ENCODE peak calls at places on chromosome 4, in five cellular contexts. V is CD4-positive, alpha-beta T cell; Y is fibroblast of lung; K is epithelial cell of proximal tubule; N is PC-9. T is an unnamed sample.

GRCh38 chr4:21790437-21791029 is 158.0 kb downstream of the KCNIP4 start:
- DNase-seq in V (no peak), Y (peak; percentile 36), K (no peak), N (no peak), T (no peak)

GRCh38 chr4:673349-674091 is 556 bp downstream of the ATP5ME start:
- DNase-seq in V (no peak), Y (no peak), K (no peak), N (no peak), T (no peak)

GRCh38 chr4:74230902-74231499 is 73.1 kb downstream of the MTHFD2L start:
- DNase-seq in V (no peak), Y (peak; percentile 58), K (peak; percentile 50), N (peak; percentile 55), T (no peak)

GRCh38 chr4:68272860-68273259 is 27.4 kb upstream of the TMPRSS11B start:
- DNase-seq in V (no peak), Y (peak; percentile 57), K (peak; percentile 27), N (no peak), T (no peak)

GRCh38 chr4:38681283-38682066 is 17.5 kb downstream of the KLF3 start:
- DNase-seq in V (no peak), Y (peak; percentile 85), K (no peak), N (no peak), T (no peak)

GRCh38 chr4:52780206-52780605 is 29.0 kb upstream of the ERVMER34-1 start:
- DNase-seq in V (no peak), Y (peak; percentile 64), K (no peak), N (no peak), T (peak; percentile 5)

GRCh38 chr4:69610484-69610883 is 29.0 kb downstream of the UGT2A2 start:
- DNase-seq in V (no peak), Y (no peak), K (no peak), N (no peak), T (no peak)

GRCh38 chr4:95059630-95060029 is 301.9 kb downstream of the BMPR1B start:
- DNase-seq in V (no peak), Y (peak; percentile 52), K (no peak), N (no peak), T (no peak)

GRCh38 chr4:67480810-67481209 is 64.5 kb downstream of the CENPC start:
- DNase-seq in V (no peak), Y (no peak), K (no peak), N (no peak), T (no peak)

GRCh38 chr4:87961993-87962791 is 13.3 kb upstream of the SPP1 start:
- DNase-seq in V (no peak), Y (peak; percentile 75), K (no peak), N (peak; percentile 35), T (no peak)

GRCh38 chr4:148071009-148071408 is 339.1 kb downstream of the ARHGAP10 start:
- DNase-seq in V (no peak), Y (no peak), K (peak; percentile 54), N (no peak), T (no peak)

GRCh38 chr4:3452376-3452775 is 10.6 kb downstream of the HGFAC start:
- DNase-seq in V (no peak), Y (no peak), K (no peak), N (no peak), T (no peak)

GRCh38 chr4:147777456-147778091 is 45.7 kb downstream of the ARHGAP10 start:
- DNase-seq in V (no peak), Y (peak; percentile 34), K (no peak), N (no peak), T (no peak)

GRCh38 chr4:43339435-43339834 is 446.9 kb downstream of the GRXCR1 start:
- DNase-seq in V (no peak), Y (peak; percentile 92), K (peak; percentile 45), N (no peak), T (peak; percentile 14)

GRCh38 chr4:108360857-108361820 is 192.4 kb upstream of the LEF1 start:
- DNase-seq in V (no peak), Y (peak; percentile 98), K (no peak), N (peak; percentile 30), T (peak; percentile 61)

GRCh38 chr4:159252491-159252890 is 149.6 kb downstream of the RAPGEF2 start:
- DNase-seq in V (no peak), Y (no peak), K (no peak), N (no peak), T (no peak)

GRCh38 chr4:153649572-153649991 is 34.5 kb upstream of the TLR2 start:
- DNase-seq in V (no peak), Y (peak; percentile 10), K (no peak), N (peak; percentile 5), T (no peak)

GRCh38 chr4:25795566-25796454 is 67.0 kb downstream of the SEL1L3 start:
- DNase-seq in V (no peak), Y (peak; percentile 91), K (no peak), N (no peak), T (peak; percentile 53)

GRCh38 chr4:183395395-183395794 is 49.0 kb upstream of the CDKN2AIP start:
- DNase-seq in V (no peak), Y (no peak), K (no peak), N (no peak), T (no peak)

GRCh38 chr4:57401586-57401985 is 291.4 kb upstream of the IGFBP7 start:
- DNase-seq in V (no peak), Y (no peak), K (no peak), N (no peak), T (no peak)

GRCh38 chr4:2085496-2085901 is 26.4 kb downstream of the NAT8L start:
- DNase-seq in V (no peak), Y (no peak), K (no peak), N (no peak), T (no peak)

GRCh38 chr4:174398728-174399127 is 115.0 kb downstream of the CEP44 start:
- DNase-seq in V (no peak), Y (peak; percentile 77), K (no peak), N (no peak), T (peak; percentile 4)

GRCh38 chr4:119136541-119136940 is 909 bp downstream of the MYOZ2 start:
- DNase-seq in V (no peak), Y (no peak), K (no peak), N (no peak), T (no peak)

GRCh38 chr4:102263024-102263787 is 82.1 kb downstream of the SLC39A8 start:
- DNase-seq in V (no peak), Y (peak; percentile 64), K (peak; percentile 46), N (peak; percentile 5), T (no peak)

GRCh38 chr4:74038161-74039064 is at the start of gene CXCL3:
- DNase-seq in V (no peak), Y (peak; percentile 40), K (no peak), N (peak; percentile 44), T (no peak)

GRCh38 chr4:74653331-74654229 is 140.7 kb downstream of the BTC start:
- DNase-seq in V (no peak), Y (no peak), K (no peak), N (no peak), T (no peak)

GRCh38 chr4:161900110-161900509 is 263.7 kb downstream of the FSTL5 start:
- DNase-seq in V (no peak), Y (no peak), K (no peak), N (no peak), T (no peak)

GRCh38 chr4:182015893-182016292 is 227.3 kb upstream of the TENM3 start:
- DNase-seq in V (no peak), Y (peak; percentile 88), K (no peak), N (no peak), T (no peak)

GRCh38 chr4:34009951-34010350 is 2234.4 kb downstream of the ARAP2 start:
- DNase-seq in V (no peak), Y (no peak), K (no peak), N (no peak), T (no peak)

GRCh38 chr4:89434364-89434988 is 126.9 kb upstream of the GPRIN3 start:
- DNase-seq in V (no peak), Y (peak; percentile 30), K (no peak), N (no peak), T (no peak)

GRCh38 chr4:37671072-37671471 is 15.1 kb downstream of the RELL1 start:
- DNase-seq in V (no peak), Y (no peak), K (no peak), N (no peak), T (no peak)

GRCh38 chr4:167084326-167084725 is 150.0 kb downstream of the SPOCK3 start:
- DNase-seq in V (no peak), Y (no peak), K (no peak), N (no peak), T (no peak)

GRCh38 chr4:123235431-123235830 is 161.2 kb upstream of the SPRY1 start:
- DNase-seq in V (no peak), Y (peak; percentile 85), K (no peak), N (no peak), T (peak; percentile 62)

GRCh38 chr4:22978656-22979055 is 285.9 kb downstream of the GBA3 start:
- DNase-seq in V (no peak), Y (no peak), K (no peak), N (no peak), T (no peak)

GRCh38 chr4:88177981-88178632 is 19.7 kb upstream of the ABCG2 start:
- DNase-seq in V (no peak), Y (peak; percentile 91), K (peak; percentile 89), N (peak; percentile 61), T (peak; percentile 45)

GRCh38 chr4:7372673-7373072 is 62.1 kb downstream of the PSAPL1 start:
- DNase-seq in V (no peak), Y (peak; percentile 38), K (no peak), N (no peak), T (no peak)

GRCh38 chr4:179492260-179492844 is 2050.1 kb upstream of the AGA start:
- DNase-seq in V (no peak), Y (no peak), K (no peak), N (no peak), T (no peak)

GRCh38 chr4:15649914-15650545 is 5.1 kb downstream of the FBXL5 start:
- DNase-seq in V (peak; percentile 37), Y (peak; percentile 46), K (no peak), N (no peak), T (no peak)
- TF ChIP-seq CTCF in V (peak; percentile 82), Y (peak; percentile 74), K (peak; percentile 91), N (peak; percentile 66), T (peak; percentile 40)

GRCh38 chr4:40246547-40246900 is 49.7 kb downstream of the RHOH start:
- DNase-seq in V (no peak), Y (no peak), K (no peak), N (no peak), T (no peak)
- TF ChIP-seq CTCF in V (no peak), Y (no peak), K (no peak), N (no peak), T (no peak)

DNA sequence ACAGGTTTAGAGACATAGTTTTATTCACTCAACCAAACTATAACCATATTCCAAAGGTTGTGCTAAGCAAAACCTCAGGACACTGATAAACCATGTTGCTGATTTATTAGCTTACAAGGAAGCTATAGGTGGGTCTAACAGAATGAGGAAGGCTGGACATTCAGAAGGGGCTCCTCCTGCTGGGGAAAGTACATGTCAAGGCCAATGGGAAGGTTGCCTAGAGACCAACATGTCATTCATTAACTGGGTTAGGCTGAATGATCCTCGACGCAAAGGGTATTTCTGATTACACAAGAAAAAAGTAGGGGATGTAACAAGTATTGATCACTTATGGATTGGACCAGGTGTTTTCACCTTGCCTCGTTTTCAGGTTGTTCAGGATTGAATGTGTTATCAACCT is 30.3 kb downstream of the SLC10A6 start:
- DNase-seq in V (no peak), Y (no peak), K (no peak), N (no peak), T (no peak)
- TF ChIP-seq CTCF in V (no peak), Y (no peak), K (peak; percentile 39), N (no peak), T (no peak)

GRCh38 chr4:24470681-24471622 is 113.4 kb downstream of the DHX15 start:
- DNase-seq in V (no peak), Y (peak; percentile 64), K (no peak), N (no peak), T (no peak)
- TF ChIP-seq CTCF in V (no peak), Y (no peak), K (peak; percentile 16), N (no peak), T (no peak)

T was measured in AG04449.